ENCODE peak calls at places on chromosomes 7 and 10, in five cellular contexts. T is mammary epithelial cell, K is tibial nerve, V is stomach, P is A673. A is an unnamed sample. For H3K27me3 and H3K9me3, the result is how much of the 10 kb centered on the place peaks cover.

GRCh38 chr7:66629222-66629658 is 559 bp downstream of the KCTD7 start:
- DNase-seq in T (no peak), K (no peak), V (peak), P (no peak), A (peak)

GRCh38 chr7:141511370-141512335 is 39.6 kb upstream of the AGK start:
- DNase-seq in T (no peak), K (no peak), V (peak), P (peak), A (no peak)

GRCh38 chr10:116831790-116832189 is 17.5 kb upstream of the ENO4 start:
- DNase-seq in T (no peak), K (no peak), V (no peak), P (no peak), A (no peak)

GRCh38 chr7:38374507-38374906 is 101.1 kb upstream of the TARP start:
- DNase-seq in T (no peak), K (no peak), V (no peak), P (peak), A (no peak)

GRCh38 chr10:12847361-12847975 is 154.0 kb downstream of the CCDC3 start:
- DNase-seq in T (no peak), K (no peak), V (no peak), P (peak), A (no peak)

GRCh38 chr7:134122980-134123379 is 4.2 kb upstream of the LRGUK start:
- DNase-seq in T (no peak), K (no peak), V (no peak), P (no peak), A (no peak)

GRCh38 chr7:74029991-74030415 is 2.0 kb downstream of the ELN start:
- DNase-seq in T (no peak), K (no peak), V (no peak), P (peak), A (no peak)

GRCh38 chr7:14195079-14195478 is 205.6 kb upstream of the ETV1 start:
- DNase-seq in T (no peak), K (no peak), V (no peak), P (no peak), A (no peak)

GRCh38 chr7:94042381-94042780 is 38.2 kb upstream of the BET1 start:
- DNase-seq in T (no peak), K (no peak), V (no peak), P (no peak), A (no peak)

GRCh38 chr7:69123003-69123402 is 475.3 kb upstream of the AUTS2 start:
- DNase-seq in T (no peak), K (no peak), V (no peak), P (no peak), A (no peak)

GRCh38 chr10:62379394-62379793 is 5.2 kb downstream of the ZNF365 start:
- DNase-seq in T (no peak), K (no peak), V (no peak), P (no peak), A (no peak)

DNA sequence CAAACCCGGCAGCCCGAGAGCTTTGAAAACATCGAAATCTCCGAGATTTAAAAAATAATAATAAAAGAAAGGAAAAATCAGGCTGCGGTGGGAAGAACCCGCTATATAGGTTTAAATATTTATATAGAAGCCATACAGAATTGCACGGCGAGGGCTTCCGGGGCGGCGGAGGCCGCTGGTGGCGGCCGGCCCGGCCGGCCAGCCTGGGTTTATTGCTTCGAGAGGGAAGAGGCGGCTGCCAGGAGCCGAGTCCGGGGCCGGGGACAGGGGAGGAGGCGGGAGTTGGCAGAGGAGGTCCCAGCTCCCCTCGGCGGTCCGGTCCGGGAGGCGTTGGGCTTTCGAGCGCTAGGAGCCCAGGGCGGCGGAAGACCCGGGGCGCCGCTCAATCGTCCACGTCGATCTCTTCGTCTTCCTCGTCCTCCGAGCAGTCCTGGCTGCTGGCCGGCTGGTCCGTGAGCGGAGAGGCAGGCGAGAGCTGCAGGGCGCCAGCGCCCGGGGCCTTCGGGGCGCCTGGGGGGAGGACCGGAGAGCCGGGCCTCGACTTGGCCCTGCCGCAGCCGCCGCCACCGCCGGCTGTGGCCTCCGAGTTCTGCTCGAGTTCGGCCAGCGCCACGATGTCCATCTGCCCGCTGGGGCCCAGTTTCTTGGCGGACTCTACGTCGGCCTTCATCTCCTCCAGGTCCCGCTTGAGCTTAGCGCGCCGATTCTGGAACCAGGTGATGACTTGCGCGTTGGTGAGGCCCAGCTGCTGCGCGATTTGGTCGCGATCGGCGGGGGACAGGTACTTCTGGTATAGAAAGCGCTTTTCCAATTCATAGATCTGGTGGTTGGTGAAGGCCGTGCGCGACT is 2.2 kb downstream of the LBX1 start:
- DNase-seq in T (no peak), K (no peak), V (no peak), P (no peak), A (no peak)
- H3K27me3 ChIP-seq in T (half or more), K (half or more), V (half or more), P (half or more), A (under half)

GRCh38 chr7:103918928-103919868 is 70.3 kb downstream of the RELN start:
- DNase-seq in T (no peak), K (no peak), V (no peak), P (no peak), A (no peak)
- H3K9me3 ChIP-seq in T (under half), K (under half), V (under half), P (under half), A (under half)

DNA sequence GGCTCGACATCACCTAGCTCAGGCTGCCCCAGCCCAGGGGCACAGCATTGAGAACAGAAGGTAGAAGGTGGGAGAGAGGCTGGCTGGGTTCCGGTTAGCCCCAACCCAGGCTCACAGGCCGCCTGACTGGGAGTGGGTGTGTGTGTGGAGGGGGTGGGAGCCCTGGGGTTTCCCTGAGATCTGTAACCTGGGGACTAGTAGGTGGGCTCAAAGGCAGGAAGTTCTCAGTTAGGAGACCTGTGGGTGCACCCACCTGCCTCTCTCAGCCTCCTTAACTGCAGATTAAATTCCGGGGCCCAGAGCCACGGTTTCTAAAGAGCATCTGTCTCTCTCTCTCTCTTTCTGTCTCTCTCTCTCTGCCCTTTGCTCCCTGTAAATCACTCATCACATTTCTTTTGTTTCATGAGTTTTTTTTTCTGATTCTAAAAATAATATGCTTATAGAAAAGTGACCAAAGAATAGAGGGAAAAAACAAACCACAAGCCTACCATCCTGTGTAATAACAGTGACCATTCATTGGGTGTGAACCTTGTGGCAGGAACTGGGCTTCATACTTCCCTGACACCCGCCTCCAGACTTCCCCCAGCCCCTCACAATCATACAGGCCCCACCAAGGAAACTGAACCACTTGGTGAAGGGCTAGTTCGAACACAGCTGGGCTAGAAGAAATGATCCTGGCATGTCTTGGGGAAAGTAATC is 83.4 kb upstream of the SMNDC1 start:
- DNase-seq in T (no peak), K (no peak), V (no peak), P (no peak), A (no peak)
- H3K4me3 ChIP-seq in T (no peak), K (no peak), V (no peak), P (no peak), A (no peak)

DNA sequence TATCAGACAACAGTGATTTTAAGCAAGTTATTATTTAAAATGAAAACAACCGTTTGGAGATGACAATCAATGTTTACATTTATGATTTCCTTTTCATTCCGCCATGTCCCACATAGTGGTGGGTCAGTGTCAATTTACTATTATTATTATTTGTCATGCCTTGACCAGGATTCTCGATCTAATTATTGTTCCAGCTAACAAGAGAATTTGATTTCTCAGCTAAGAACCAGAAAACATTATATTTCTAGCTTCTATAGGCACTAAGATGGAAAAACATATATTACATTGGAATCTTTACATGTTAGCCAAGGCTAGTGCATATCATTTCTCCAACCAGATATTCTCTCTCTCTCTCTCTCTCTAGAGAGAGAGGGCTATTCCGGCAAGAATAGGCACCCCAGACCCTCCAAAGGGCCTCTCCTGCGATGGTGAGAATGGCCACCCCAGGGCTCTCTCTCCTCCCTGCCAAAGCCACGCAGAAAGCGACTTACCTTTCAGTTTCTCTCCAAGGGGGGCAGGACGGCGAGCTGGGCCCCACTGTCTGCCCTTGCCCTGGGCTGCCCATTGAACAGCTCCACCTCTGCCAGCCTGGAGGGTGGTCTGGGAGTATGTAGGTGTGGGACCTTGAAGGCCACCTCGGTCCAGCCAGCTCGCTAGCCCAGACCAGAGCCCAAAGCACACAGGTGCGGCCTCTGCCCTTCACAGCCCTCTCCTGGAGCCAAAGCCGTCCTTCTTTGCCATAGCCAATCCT is 2.4 kb downstream of the HOXA3 start:
- DNase-seq in T (no peak), K (no peak), V (no peak), P (no peak), A (no peak)
- H3K27me3 ChIP-seq in T (under half), K (half or more), V (half or more), P (half or more), A (under half)

GRCh38 chr7:6691609-6692106 is 15.1 kb downstream of the ZNF12 start:
- DNase-seq in T (peak), K (no peak), V (no peak), P (no peak), A (no peak)

DNA sequence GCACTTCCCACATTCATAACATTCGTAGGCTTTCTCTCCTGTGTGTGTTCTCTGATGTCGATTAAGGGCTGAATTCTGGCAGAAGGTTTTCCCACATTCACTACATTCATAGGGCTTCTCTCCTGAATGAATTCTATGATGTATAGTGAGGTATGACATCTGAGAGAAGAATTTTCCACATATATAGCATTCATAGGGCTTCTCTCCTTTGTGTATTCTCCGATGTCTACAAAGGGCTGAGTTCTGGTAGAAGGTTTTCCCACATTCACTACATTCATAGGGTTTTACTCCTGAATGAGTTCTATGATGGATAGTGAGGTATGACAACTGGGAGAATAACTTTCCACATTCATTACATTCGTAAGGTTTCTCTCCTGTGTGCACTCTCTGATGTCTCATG is 15.6 kb downstream of the ZNF12 start:
- DNase-seq in T (no peak), K (no peak), V (no peak), P (no peak), A (no peak)
- H3K9me3 ChIP-seq in T (half or more), K (under half), V (half or more), P (half or more), A (half or more)

GRCh38 chr7:71735961-71736556 is 604.1 kb downstream of the GALNT17 start:
- DNase-seq in T (peak), K (peak), V (peak), P (peak), A (peak)

GRCh38 chr7:71727347-71727746 is 595.4 kb downstream of the GALNT17 start:
- DNase-seq in T (no peak), K (no peak), V (no peak), P (no peak), A (no peak)

DNA sequence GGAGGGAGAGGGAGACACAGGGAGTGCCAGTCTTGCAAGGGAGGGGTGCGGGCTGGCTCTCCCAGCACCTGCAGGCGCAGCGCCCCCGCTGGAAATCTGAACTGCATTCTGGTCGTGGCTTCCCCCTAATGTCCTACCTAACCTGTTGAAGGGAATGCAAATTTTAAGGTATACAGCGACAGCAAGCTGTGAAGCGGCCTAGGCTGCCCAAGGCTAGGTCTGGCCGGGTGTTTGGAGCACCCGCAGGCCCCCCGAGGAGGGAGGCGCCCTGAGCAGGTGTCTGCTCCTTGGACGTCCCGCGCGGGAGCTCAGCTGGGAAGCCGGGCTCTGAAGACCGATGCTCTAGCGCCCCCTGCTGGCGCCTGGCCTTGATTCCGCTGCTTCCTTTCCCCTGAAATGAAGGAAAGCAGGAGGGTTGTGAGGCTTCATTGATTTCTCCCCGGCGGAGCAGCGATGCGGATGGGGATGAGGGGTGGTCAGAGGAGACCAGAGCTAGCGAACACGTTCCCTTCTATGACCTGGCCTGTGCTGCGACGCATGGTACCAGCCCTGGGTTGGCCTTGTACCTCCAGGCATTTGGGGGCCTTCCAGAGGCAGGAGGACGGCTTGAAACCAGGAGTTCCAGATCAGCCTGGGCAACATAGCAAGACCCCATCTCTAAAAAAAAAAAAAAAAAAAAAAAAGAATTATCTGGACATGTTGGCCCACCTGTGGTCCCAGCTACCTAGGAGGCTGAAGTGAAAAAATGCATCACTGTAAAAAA is 601.3 kb downstream of the GALNT17 start:
- DNase-seq in T (peak), K (peak), V (peak), P (peak), A (peak)
- H3K4me3 ChIP-seq in T (no peak), K (peak), V (no peak), P (no peak), A (no peak)

GRCh38 chr10:124448696-124449169 is 1.1 kb downstream of the NKX1-2 start:
- DNase-seq in T (no peak), K (no peak), V (no peak), P (no peak), A (no peak)
- H3K27me3 ChIP-seq in T (under half), K (half or more), V (half or more), P (half or more), A (under half)

DNA sequence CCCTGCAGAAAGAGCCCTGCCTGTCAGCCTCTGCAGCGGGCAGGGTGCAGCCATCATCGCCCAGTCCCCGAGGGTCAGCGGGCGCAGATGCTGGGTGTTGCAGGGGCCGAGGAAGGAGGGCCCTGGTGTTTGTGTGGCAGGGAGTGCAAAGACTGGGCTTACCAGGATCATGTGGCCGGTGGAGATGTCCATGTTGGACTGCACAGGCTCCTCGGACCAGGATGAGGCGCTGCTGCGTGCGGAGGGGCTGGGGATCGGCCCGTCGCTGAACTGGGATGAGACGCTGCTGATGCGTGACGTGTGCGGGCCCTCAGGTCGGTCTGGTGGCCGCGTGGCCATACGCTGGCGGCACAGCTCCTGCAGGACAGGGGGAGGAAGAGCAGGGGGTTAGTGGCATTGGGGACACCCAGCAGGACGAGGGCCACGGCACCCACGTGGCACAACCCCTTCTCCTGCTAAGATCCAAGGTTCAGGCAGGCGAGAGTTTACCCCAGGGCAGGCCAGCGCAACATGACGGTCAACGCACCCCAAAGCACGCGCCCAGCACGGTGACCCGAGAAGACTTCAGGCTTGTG is 319.5 kb downstream of the DNAJB6 start:
- DNase-seq in T (no peak), K (no peak), V (no peak), P (no peak), A (no peak)
- H3K9me3 ChIP-seq in T (under half), K (under half), V (under half), P (under half), A (under half)

GRCh38 chr10:34696423-34696822 is 118.7 kb downstream of the PARD3 start:
- DNase-seq in T (peak), K (no peak), V (no peak), P (peak), A (no peak)

GRCh38 chr10:34699904-34700303 is 115.2 kb downstream of the PARD3 start:
- DNase-seq in T (no peak), K (no peak), V (no peak), P (no peak), A (no peak)

GRCh38 chr10:34698979-34699378 is 116.1 kb downstream of the PARD3 start:
- DNase-seq in T (peak), K (no peak), V (no peak), P (peak), A (peak)

GRCh38 chr10:34698248-34698831 is 116.8 kb downstream of the PARD3 start:
- DNase-seq in T (no peak), K (no peak), V (no peak), P (no peak), A (no peak)

DNA sequence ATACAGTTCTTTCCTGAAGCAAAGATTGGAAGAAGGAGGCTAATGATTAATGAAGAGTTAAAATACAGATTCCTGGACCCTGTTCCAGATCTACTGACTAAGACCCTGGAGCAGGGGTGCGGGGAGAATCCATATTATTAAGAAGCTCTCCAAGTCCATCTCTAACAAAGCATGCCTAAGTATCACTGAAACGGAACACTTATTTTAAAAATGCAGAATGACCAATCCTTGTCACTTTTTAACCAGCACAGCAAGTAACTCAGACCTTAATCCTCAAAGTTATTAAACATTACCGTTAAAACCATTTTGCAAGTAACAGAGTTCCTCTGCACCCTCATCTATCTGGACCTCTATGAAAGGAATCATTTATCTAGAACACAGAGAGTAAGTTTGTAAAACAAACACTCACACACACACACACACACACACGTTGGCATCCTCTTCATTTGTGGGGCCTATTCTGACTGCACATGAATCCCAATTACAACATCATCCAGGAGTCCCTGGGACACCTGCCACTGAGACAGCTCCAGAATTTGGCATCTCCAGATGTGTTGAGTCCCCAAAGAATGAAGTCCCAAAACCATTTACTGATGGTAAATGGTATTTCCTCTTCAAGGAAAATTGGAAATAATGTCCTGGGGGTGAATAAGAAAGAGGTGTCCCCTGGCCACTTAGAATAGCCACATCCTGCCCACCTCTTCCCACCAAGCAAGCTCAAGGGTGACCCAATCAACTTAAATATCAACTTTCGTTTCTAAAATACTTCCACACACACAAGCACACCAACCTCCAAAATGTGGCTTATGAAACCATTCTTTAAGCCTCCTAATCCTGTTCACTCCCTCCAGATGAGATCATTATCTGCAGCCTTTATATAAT is 117.5 kb downstream of the PARD3 start:
- DNase-seq in T (no peak), K (no peak), V (no peak), P (no peak), A (no peak)
- H3K4me3 ChIP-seq in T (no peak), K (no peak), V (no peak), P (no peak), A (no peak)

A was measured in MG63.